ENCODE peak calls at places on chromosomes 12 and 14, in nine cellular contexts. U, H, P, V, B, T, G, E and I are unnamed samples.

GRCh38 chr12:40325349-40325960 is 100.7 kb downstream of the LRRK2 start:
- ATAC-seq in U (no peak), H (peak), P (no peak), V (peak), B (peak), T (no peak), G (no peak), E (peak), I (peak)

GRCh38 chr14:104732355-104732804 is 8.4 kb downstream of the ADSS1 start:
- ATAC-seq in U (peak), H (peak), P (no peak), V (no peak), B (no peak), T (peak), G (peak), E (peak), I (no peak)

GRCh38 chr12:104649913-104650312 is 193.2 kb downstream of the CHST11 start:
- ATAC-seq in U (no peak), H (peak), P (no peak), V (no peak), B (no peak), T (no peak), G (no peak), E (no peak), I (no peak)

GRCh38 chr12:112665971-112666370 is 125.6 kb upstream of the RPH3A start:
- ATAC-seq in U (no peak), H (no peak), P (no peak), V (no peak), B (no peak), T (no peak), G (no peak), E (no peak), I (peak)

GRCh38 chr14:69605761-69606160 is 5.6 kb upstream of the SUSD6 start:
- ATAC-seq in U (no peak), H (no peak), P (no peak), V (no peak), B (no peak), T (no peak), G (no peak), E (peak), I (no peak)

GRCh38 chr12:3273409-3273853 is 196.3 kb downstream of the TSPAN9 start:
- ATAC-seq in U (no peak), H (peak), P (no peak), V (no peak), B (no peak), T (peak), G (peak), E (peak), I (no peak)

GRCh38 chr12:89085421-89085820 is 266.9 kb downstream of the DUSP6 start:
- ATAC-seq in U (no peak), H (peak), P (no peak), V (no peak), B (no peak), T (no peak), G (peak), E (no peak), I (no peak)

GRCh38 chr14:93081875-93082570 is 33.7 kb downstream of the ITPK1 start:
- ATAC-seq in U (no peak), H (no peak), P (no peak), V (peak), B (peak), T (no peak), G (no peak), E (no peak), I (peak)

GRCh38 chr12:116598341-116599284 is 39.4 kb downstream of the MAP1LC3B2 start:
- ATAC-seq in U (no peak), H (peak), P (no peak), V (no peak), B (no peak), T (no peak), G (peak), E (no peak), I (no peak)

GRCh38 chr12:47556219-47556618 is 149.6 kb downstream of the RPAP3 start:
- ATAC-seq in U (no peak), H (no peak), P (no peak), V (no peak), B (no peak), T (no peak), G (no peak), E (no peak), I (no peak)

GRCh38 chr14:22460461-22461195 is 128.4 kb downstream of the DAD1 start:
- ATAC-seq in U (no peak), H (no peak), P (no peak), V (peak), B (peak), T (no peak), G (no peak), E (no peak), I (no peak)